ENCODE peak calls at places on chromosome 4, in six cellular contexts. R is heart left ventricle, N is right lobe of liver, C is MM.1S, I is psoas muscle, L is hepatocyte. G is an unnamed sample.

GRCh38 chr4:126916626-126917140 is 716.1 kb upstream of the INTU start:
- DNase-seq in L (peak), R (no peak), I (no peak), C (no peak), N (no peak), G (no peak)

GRCh38 chr4:182141046-182141445 is 102.2 kb upstream of the TENM3 start:
- DNase-seq in N (no peak), R (no peak), C (no peak), L (peak), I (no peak), G (peak)

GRCh38 chr4:168882650-168883233 is 127.3 kb downstream of the CBR4 start:
- DNase-seq in L (no peak), N (no peak), R (no peak), I (peak), C (no peak), G (no peak)

GRCh38 chr4:37928896-37929537 is 31.2 kb upstream of the PTTG2 start:
- DNase-seq in L (no peak), C (no peak), R (no peak), I (no peak), N (no peak), G (no peak)

GRCh38 chr4:153480704-153481103 is 14.5 kb downstream of the TMEM131L start:
- DNase-seq in L (no peak), I (no peak), C (no peak), N (no peak), R (no peak), G (no peak)

GRCh38 chr4:30837131-30837539 is 117.0 kb downstream of the PCDH7 start:
- DNase-seq in N (no peak), R (no peak), C (no peak), I (no peak), L (peak), G (no peak)

GRCh38 chr4:109183851-109184345 is 118.6 kb downstream of the COL25A1 start:
- DNase-seq in C (no peak), R (no peak), N (no peak), L (no peak), I (no peak), G (no peak)

GRCh38 chr4:184313058-184313709 is 95.5 kb upstream of the ENPP6 start:
- DNase-seq in N (no peak), R (no peak), I (no peak), L (no peak), C (no peak), G (no peak)

GRCh38 chr4:8251110-8251883 is 18.3 kb upstream of the HTRA3 start:
- DNase-seq in C (no peak), L (no peak), I (no peak), N (no peak), R (no peak), G (peak)

GRCh38 chr4:160175064-160175643 is 1072.3 kb downstream of the RAPGEF2 start:
- DNase-seq in C (no peak), R (no peak), L (no peak), N (no peak), I (no peak), G (peak)

GRCh38 chr4:55793479-55793878 is 26.1 kb upstream of the EXOC1L start:
- DNase-seq in R (no peak), N (peak), L (no peak), C (no peak), I (no peak), G (peak)
- H3K4me3 ChIP-seq in R (peak), N (no peak), L (no peak), C (no peak), I (peak), G (no peak)

DNA sequence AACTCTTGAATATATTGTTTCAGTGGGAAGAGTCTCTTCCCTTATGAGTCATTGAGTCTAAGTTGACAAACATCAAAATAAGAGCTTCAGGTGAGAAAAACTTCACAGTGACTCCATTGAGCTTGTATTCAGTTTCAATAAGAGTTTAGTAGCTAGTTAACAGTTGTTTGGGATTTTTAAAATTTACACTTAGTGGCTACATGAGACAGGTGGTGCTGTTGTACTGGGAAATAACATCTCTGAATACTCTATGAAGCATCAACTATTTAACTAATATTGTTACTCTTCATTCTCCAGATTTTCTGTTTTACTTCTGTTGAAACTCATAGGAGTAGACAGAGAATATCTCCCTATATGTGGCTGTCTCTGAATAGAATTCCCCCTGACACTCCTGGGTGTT is 1609.1 kb downstream of the C4orf33 start:
- DNase-seq in N (no peak), R (no peak), I (no peak), C (peak), L (no peak), G (no peak)
- H3K27ac ChIP-seq in N (no peak), R (no peak), I (no peak), C (no peak), L (no peak), G (no peak)

DNA sequence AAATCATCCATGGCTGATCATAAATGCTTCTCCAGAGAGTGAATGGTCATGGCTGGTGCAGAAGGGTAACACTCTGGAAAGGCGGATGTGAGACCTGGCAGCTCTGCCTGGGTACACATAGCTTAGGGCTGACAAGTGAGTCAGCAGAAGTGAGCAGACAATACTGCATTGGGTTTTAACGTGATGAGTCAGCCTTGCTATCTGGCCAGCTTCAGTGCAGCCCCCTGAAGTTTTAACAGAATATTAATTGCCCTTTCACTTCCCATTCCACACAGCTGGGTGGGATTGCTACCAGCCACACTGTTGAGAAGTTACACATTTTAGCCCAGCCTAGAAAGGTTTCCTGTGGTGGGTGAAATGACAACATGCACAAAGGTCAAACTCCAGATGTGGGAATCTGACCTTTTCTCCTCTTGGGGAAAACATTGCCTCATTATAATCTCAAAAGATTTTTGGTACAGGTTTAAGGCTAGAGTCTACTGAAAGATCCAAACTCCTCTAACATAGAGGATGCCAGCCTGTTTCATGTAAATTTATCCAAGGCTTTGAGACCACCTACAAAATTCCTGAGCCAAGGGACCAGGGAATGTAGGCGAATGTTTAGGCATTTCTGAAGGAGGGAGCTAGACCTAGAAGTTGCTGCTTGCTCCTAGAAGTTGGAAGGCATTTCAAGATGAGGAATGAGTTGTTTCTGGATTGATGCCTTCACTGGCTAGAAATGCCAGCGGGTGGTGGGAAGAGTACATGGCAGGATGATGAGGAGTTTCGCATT is 230.3 kb upstream of the PGRMC2 start:
- DNase-seq in L (peak), I (peak), N (no peak), C (peak), R (peak), G (no peak)
- H3K4me3 ChIP-seq in L (no peak), I (no peak), N (no peak), C (no peak), R (no peak), G (no peak)

GRCh38 chr4:2059726-2060577 is 825 bp downstream of the NAT8L start:
- DNase-seq in C (no peak), N (peak), L (peak), R (no peak), I (no peak), G (peak)
- H3K27ac ChIP-seq in C (no peak), N (no peak), L (no peak), R (no peak), I (no peak), G (no peak)

GRCh38 chr4:6913350-6913749 is 3.7 kb downstream of the TBC1D14 start:
- DNase-seq in I (no peak), L (no peak), C (no peak), N (no peak), R (no peak), G (no peak)
- H3K4me3 ChIP-seq in I (no peak), L (no peak), C (no peak), N (no peak), R (no peak), G (peak)

GRCh38 chr4:62161446-62161845 is 961.3 kb downstream of the ADGRL3 start:
- DNase-seq in L (no peak), R (no peak), N (no peak), I (no peak), C (no peak), G (no peak)

GRCh38 chr4:62159306-62159705 is 959.2 kb downstream of the ADGRL3 start:
- DNase-seq in N (no peak), L (no peak), R (no peak), I (no peak), C (no peak), G (no peak)

GRCh38 chr4:62162606-62163005 is 962.5 kb downstream of the ADGRL3 start:
- DNase-seq in N (no peak), I (no peak), R (no peak), C (no peak), L (no peak), G (no peak)

GRCh38 chr4:62159876-62160275 is 959.8 kb downstream of the ADGRL3 start:
- DNase-seq in C (no peak), L (no peak), N (no peak), I (no peak), R (no peak), G (no peak)
- H3K27ac ChIP-seq in C (no peak), L (no peak), N (no peak), I (no peak), R (no peak), G (no peak)

GRCh38 chr4:16758816-16759215 is 139.6 kb downstream of the LDB2 start:
- DNase-seq in C (no peak), R (no peak), L (no peak), I (no peak), N (no peak), G (no peak)
- H3K4me3 ChIP-seq in C (no peak), R (no peak), L (no peak), I (no peak), N (no peak), G (no peak)

GRCh38 chr4:77920371-77920770 is 57.7 kb downstream of the MRPL1 start:
- DNase-seq in L (no peak), I (no peak), R (no peak), N (no peak), C (no peak), G (no peak)
- H3K27ac ChIP-seq in L (peak), I (peak), R (peak), N (no peak), C (no peak), G (no peak)

DNA sequence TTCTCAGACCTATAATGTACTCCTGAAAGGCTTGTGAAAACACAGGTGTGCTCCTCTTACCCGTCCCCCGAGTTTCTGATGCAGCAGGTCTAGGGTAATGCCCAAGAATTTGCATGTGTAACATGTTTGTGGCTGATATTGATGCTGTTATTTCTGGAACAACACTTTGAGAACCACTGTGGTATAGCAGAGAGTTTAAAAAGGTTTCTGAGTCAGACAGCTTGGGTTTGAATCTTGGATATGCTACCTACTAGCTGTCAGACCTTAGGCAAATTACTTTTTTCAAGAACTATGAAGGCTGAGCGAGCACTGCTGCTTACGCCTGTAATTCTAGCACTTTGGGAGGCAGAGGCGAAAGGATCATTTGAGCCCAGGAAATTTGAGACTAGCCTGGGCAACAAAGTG is 4.9 kb downstream of the AFF1 start:
- DNase-seq in C (peak), N (no peak), I (no peak), R (no peak), L (no peak), G (no peak)
- H3K4me3 ChIP-seq in C (peak), N (no peak), I (peak), R (no peak), L (no peak), G (peak)